ENCODE peak calls at places on chromosomes 7 and 10, in five cellular contexts. Y is WTC11, T is astrocyte of the hippocampus, O is nephron progenitor cell, U is amniotic stem cell. R is an unnamed sample.

GRCh38 chr10:98916751-98917150 is 318.9 kb downstream of the HPSE2 start:
- DNase-seq in Y (no peak), T (no peak), O (no peak), U (no peak), R (no peak)

GRCh38 chr7:109984726-109985125 is 1106.2 kb upstream of the LRRN3 start:
- DNase-seq in Y (no peak), T (no peak), O (no peak), U (no peak), R (no peak)

GRCh38 chr10:13346912-13347234 is 1.2 kb downstream of the SEPHS1 start:
- DNase-seq in Y (peak; percentile 34), T (no peak), O (no peak), U (no peak), R (peak; percentile 55)

GRCh38 chr7:68031180-68031943 is 1034.7 kb downstream of the TYW1 start:
- DNase-seq in Y (no peak), T (no peak), O (no peak), U (no peak), R (no peak)

GRCh38 chr7:155729847-155730246 is 82.4 kb downstream of the SHH start:
- DNase-seq in Y (no peak), T (peak; percentile 92), O (no peak), U (no peak), R (no peak)

GRCh38 chr7:65503434-65504152 is 129.9 kb downstream of the ZNF92 start:
- DNase-seq in Y (no peak), T (no peak), O (no peak), U (no peak), R (peak; percentile 12)

GRCh38 chr7:98175260-98175604 is 36.0 kb upstream of the BHLHA15 start:
- DNase-seq in Y (no peak), T (no peak), O (no peak), U (no peak), R (no peak)

GRCh38 chr7:94050046-94050445 is 45.9 kb upstream of the BET1 start:
- DNase-seq in Y (no peak), T (no peak), O (no peak), U (no peak), R (no peak)

GRCh38 chr10:13693783-13694450 is 107.2 kb downstream of the PRPF18 start:
- DNase-seq in Y (no peak), T (no peak), O (no peak), U (no peak), R (no peak)

GRCh38 chr10:101629781-101630419 is 41.8 kb downstream of the DPCD start:
- DNase-seq in Y (no peak), T (no peak), O (no peak), U (no peak), R (no peak)

GRCh38 chr10:224571-224970 is 89.3 kb downstream of the ZMYND11 start:
- DNase-seq in Y (no peak), T (no peak), O (no peak), U (no peak), R (no peak)

GRCh38 chr10:69742928-69743602 is 58.6 kb upstream of the COL13A1 start:
- DNase-seq in Y (peak; percentile 79), T (peak; percentile 53), O (peak; percentile 68), U (no peak), R (peak; percentile 75)

GRCh38 chr10:86007171-86007570 is 359.4 kb downstream of the GRID1 start:
- DNase-seq in Y (no peak), T (no peak), O (no peak), U (no peak), R (no peak)

GRCh38 chr7:78195281-78195680 is 396.7 kb downstream of the PHTF2 start:
- DNase-seq in Y (no peak), T (no peak), O (no peak), U (no peak), R (no peak)

GRCh38 chr10:79379512-79380124 is 32.3 kb downstream of the PPIF start:
- DNase-seq in Y (no peak), T (peak; percentile 35), O (no peak), U (no peak), R (no peak)

GRCh38 chr7:71244023-71244422 is 112.1 kb downstream of the GALNT17 start:
- DNase-seq in Y (no peak), T (peak; percentile 89), O (no peak), U (no peak), R (peak; percentile 80)

GRCh38 chr7:112531675-112532074 is 50.9 kb downstream of the LSMEM1 start:
- DNase-seq in Y (no peak), T (no peak), O (no peak), U (no peak), R (no peak)

GRCh38 chr7:7157887-7158271 is 24.5 kb upstream of the C1GALT1 start:
- DNase-seq in Y (no peak), T (peak; percentile 50), O (no peak), U (no peak), R (no peak)

GRCh38 chr10:7035111-7035761 is 375.6 kb downstream of the SFMBT2 start:
- DNase-seq in Y (no peak), T (no peak), O (no peak), U (no peak), R (no peak)

GRCh38 chr10:24882047-24882698 is 70.2 kb downstream of the PRTFDC1 start:
- DNase-seq in Y (no peak), T (peak; percentile 77), O (no peak), U (no peak), R (no peak)

GRCh38 chr10:43126759-43127424 is 11.4 kb upstream of the CSGALNACT2 start:
- DNase-seq in Y (no peak), T (no peak), O (no peak), U (no peak), R (no peak)